ENCODE peak calls at places on chromosomes 7 and 10, in nine cellular contexts. L, Q, Y, A, W, N, F, K and C are unnamed samples.

GRCh38 chr10:61993676-61994401 is 92.3 kb downstream of the ARID5B start:
- DNase-seq in N (no peak), Q (no peak), Y (no peak), F (peak), W (no peak), A (no peak), K (no peak), L (no peak), C (no peak)

GRCh38 chr10:33413093-33413442 is 78.6 kb upstream of the NRP1 start:
- DNase-seq in Y (no peak), L (no peak), F (no peak), Q (no peak), W (no peak), K (no peak), A (no peak), N (no peak), C (peak)

GRCh38 chr7:149599636-149600206 is 102.1 kb upstream of the ZNF746 start:
- DNase-seq in A (no peak), W (no peak), Y (no peak), L (no peak), K (no peak), N (no peak), F (no peak), Q (no peak), C (no peak)

GRCh38 chr10:60372436-60372835 is 17.2 kb downstream of the ANK3 start:
- DNase-seq in A (no peak), F (no peak), N (no peak), Q (no peak), K (no peak), L (no peak), Y (no peak), W (no peak), C (no peak)

GRCh38 chr10:29305031-29305335 is 16.1 kb downstream of the LYZL1 start:
- DNase-seq in F (no peak), K (peak), N (no peak), Q (no peak), Y (no peak), A (no peak), W (no peak), L (no peak), C (no peak)

GRCh38 chr7:155357573-155358041 is 59.9 kb downstream of the INSIG1 start:
- DNase-seq in L (peak), F (peak), A (no peak), N (no peak), K (no peak), W (no peak), Y (no peak), Q (no peak), C (no peak)

GRCh38 chr7:14604606-14605005 is 297.9 kb downstream of the DGKB start:
- DNase-seq in Y (no peak), F (peak), K (no peak), W (no peak), Q (no peak), A (no peak), N (no peak), L (no peak), C (no peak)

GRCh38 chr10:132584081-132584480 is 46.5 kb downstream of the INPP5A start:
- DNase-seq in A (no peak), L (no peak), N (no peak), Y (no peak), K (no peak), Q (no peak), W (no peak), F (no peak), C (no peak)

GRCh38 chr7:79434867-79435266 is 18.6 kb downstream of the MAGI2 start:
- DNase-seq in Q (no peak), A (no peak), K (no peak), N (no peak), L (no peak), Y (no peak), F (no peak), W (no peak), C (peak)

GRCh38 chr10:102312683-102313082 is 67.4 kb downstream of the GBF1 start:
- DNase-seq in W (no peak), N (no peak), K (no peak), F (no peak), Q (no peak), L (no peak), Y (no peak), A (no peak), C (peak)

GRCh38 chr7:23055582-23056178 is 41.8 kb upstream of the HYCC1 start:
- DNase-seq in K (peak), Q (peak), A (peak), L (peak), F (peak), N (peak), Y (peak), W (peak), C (peak)

GRCh38 chr7:134690016-134690415 is 43.4 kb downstream of the BPGM start:
- DNase-seq in Q (no peak), L (no peak), N (no peak), K (no peak), A (peak), F (peak), Y (no peak), W (no peak), C (peak)

GRCh38 chr7:133300811-133301210 is 47.9 kb downstream of the EXOC4 start:
- DNase-seq in K (no peak), A (no peak), Y (no peak), L (no peak), W (no peak), Q (no peak), F (peak), N (no peak), C (no peak)

GRCh38 chr7:2029936-2030335 is 202.8 kb downstream of the MAD1L1 start:
- DNase-seq in F (no peak), Y (no peak), Q (no peak), N (no peak), K (no peak), L (no peak), W (no peak), A (no peak), C (no peak)

GRCh38 chr10:102782698-102783540 is 39.2 kb downstream of the WBP1L start:
- DNase-seq in Q (no peak), K (no peak), A (peak), N (no peak), L (no peak), W (no peak), Y (no peak), F (peak), C (no peak)

GRCh38 chr7:102028206-102028826 is 210.9 kb downstream of the CUX1 start:
- DNase-seq in F (no peak), N (no peak), A (no peak), W (no peak), Q (no peak), K (no peak), Y (no peak), L (no peak), C (no peak)